ENCODE peak calls at places on chromosome 1, in five cellular contexts. X is dorsolateral prefrontal cortex, W is kidney, E is lower lobe of right lung, H is endodermal cell. Z is an unnamed sample.

GRCh38 chr1:113103048-113103447 is 30.1 kb downstream of the LRIG2 start:
- DNase-seq in E (no peak), W (no peak), X (no peak), H (no peak), Z (peak)

GRCh38 chr1:19815801-19816736 is 986 bp upstream of the RNF186 start:
- DNase-seq in W (peak), E (peak), X (no peak), H (no peak), Z (no peak)

GRCh38 chr1:23392125-23392855 is 22.7 kb upstream of the ZNF436 start:
- DNase-seq in E (no peak), X (no peak), W (no peak), H (no peak), Z (no peak)

GRCh38 chr1:78275456-78275855 is 215.3 kb upstream of the PTGFR start:
- DNase-seq in W (no peak), E (no peak), H (no peak), X (no peak), Z (no peak)

GRCh38 chr1:67544921-67545320 is 114.7 kb upstream of the SERBP1 start:
- DNase-seq in X (no peak), W (no peak), E (no peak), H (no peak), Z (peak)

GRCh38 chr1:210093461-210093860 is 139.1 kb upstream of the SERTAD4 start:
- DNase-seq in W (no peak), X (no peak), H (no peak), E (no peak), Z (no peak)

GRCh38 chr1:6489799-6490180 is 1.7 kb downstream of the PLEKHG5 start:
- DNase-seq in W (no peak), E (peak), X (peak), H (peak), Z (peak)

GRCh38 chr1:202890392-202890791 is 1.4 kb upstream of the RABIF start:
- DNase-seq in W (no peak), H (no peak), E (no peak), X (no peak), Z (no peak)

GRCh38 chr1:2553871-2554620 is 2.1 kb upstream of the TNFRSF14 start:
- DNase-seq in H (no peak), E (no peak), W (no peak), X (no peak), Z (no peak)

GRCh38 chr1:2554621-2555387 is 1.4 kb upstream of the TNFRSF14 start:
- DNase-seq in W (no peak), X (no peak), E (no peak), H (peak), Z (no peak)

GRCh38 chr1:2555634-2556276 is 416 bp upstream of the TNFRSF14 start:
- DNase-seq in X (no peak), W (peak), H (no peak), E (peak), Z (no peak)

GRCh38 chr1:2548068-2548589 is 8.0 kb upstream of the TNFRSF14 start:
- DNase-seq in X (peak), H (peak), E (peak), W (peak), Z (peak)

GRCh38 chr1:2552189-2552588 is 4.0 kb upstream of the TNFRSF14 start:
- DNase-seq in W (no peak), X (no peak), H (no peak), E (no peak), Z (no peak)
- TF ChIP-seq CTCF in W (no peak), X (no peak), H (no peak), E (no peak), Z (no peak)

DNA sequence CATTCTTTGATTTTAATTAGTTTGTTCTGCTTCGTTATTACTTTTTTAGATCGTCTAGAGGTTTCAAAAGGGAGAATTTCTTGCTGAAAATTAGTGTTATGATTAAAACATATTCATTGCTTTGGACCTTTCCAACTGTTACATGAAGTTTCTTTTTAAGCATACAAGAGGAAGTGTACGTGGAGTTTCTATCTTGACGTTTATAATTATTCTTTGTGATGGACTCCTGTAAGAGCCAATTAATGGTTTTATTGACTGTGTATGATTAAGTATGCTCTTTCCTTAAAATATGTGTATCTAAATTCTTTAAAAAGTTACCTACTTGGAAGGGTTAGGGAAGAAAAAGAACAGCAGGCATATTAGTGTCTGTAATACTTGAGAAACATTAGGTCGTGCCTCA is 37.8 kb downstream of the SPEN start:
- DNase-seq in W (no peak), H (no peak), E (no peak), X (no peak), Z (no peak)
- H3K4me3 ChIP-seq in W (peak), H (no peak), E (peak), X (peak), Z (no peak)

GRCh38 chr1:91402023-91402422 is 2.6 kb downstream of the HFM1 start:
- DNase-seq in X (no peak), H (no peak), E (no peak), W (no peak), Z (peak)

GRCh38 chr1:91404151-91405012 is at the start of gene HFM1:
- DNase-seq in W (peak), E (peak), H (peak), X (peak), Z (peak)

DNA sequence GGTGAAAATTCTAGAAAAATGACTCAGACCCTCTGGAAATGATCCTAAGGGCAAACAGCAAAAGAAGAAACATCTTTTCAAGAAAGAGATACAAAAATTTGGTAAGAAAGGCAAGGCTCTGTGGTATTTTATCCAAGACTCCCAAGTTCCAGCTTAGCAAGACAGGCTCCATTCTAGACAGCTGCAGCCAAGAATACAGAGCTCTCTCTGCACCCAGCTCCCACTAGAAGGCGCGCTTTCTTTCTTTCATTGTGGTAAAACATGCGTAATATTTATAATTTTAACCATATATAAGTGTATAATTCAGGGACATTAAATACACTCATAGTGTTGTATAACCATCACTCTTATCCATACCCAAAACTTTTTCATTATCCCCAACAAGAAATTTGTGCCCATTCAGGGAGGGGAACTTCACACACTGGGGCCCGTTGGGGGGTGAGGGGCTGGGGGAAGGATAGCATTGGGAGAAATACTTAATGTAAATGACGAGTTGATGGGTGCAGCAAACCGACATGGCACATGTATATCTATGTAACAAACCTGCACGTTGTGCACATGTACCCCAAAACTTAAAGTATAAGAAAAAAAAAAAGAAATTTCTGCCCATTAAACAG is 2.2 kb upstream of the HFM1 start:
- DNase-seq in H (no peak), W (no peak), X (no peak), E (no peak), Z (peak)
- TF ChIP-seq CTCF in H (peak), W (no peak), X (no peak), E (no peak), Z (peak)

GRCh38 chr1:2232255-2232915 is 4.3 kb downstream of the SKI start:
- DNase-seq in W (peak), X (peak), H (no peak), E (peak), Z (no peak)
- H3K4me3 ChIP-seq in W (peak), X (peak), H (peak), E (peak), Z (peak)

DNA sequence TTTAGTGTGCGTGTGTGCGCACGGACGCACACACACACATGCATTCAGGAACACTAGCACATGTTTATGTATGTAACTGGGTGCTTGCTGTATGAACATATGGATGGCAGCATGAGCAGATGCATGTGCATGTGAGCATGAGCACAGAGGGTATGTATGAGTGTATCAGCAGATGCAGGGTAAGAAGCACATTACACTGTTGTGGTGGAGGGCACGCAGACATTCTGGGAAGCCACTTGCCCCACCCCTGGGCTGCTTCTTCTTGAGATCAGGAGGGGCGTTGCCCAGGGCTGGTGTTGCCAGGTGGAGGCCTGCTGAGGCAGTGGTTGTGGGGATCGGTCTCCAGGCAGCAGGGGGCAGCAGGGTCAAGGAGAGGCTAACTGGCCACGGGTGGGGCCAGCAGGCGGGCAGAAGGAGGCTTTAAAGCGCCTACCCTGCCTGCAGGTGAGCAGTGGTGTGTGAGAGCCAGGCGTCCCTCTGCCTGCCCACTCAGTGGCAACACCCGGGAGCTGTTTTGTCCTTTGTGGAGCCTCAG is 3.9 kb upstream of the P3R3URF start:
- DNase-seq in W (peak), X (no peak), E (peak), H (peak), Z (peak)
- TF ChIP-seq CTCF in W (peak), X (peak), E (peak), H (peak), Z (peak)

GRCh38 chr1:156524985-156525590 is 24.5 kb upstream of the MEF2D start:
- DNase-seq in W (no peak), H (no peak), E (no peak), X (no peak), Z (no peak)
- H3K4me3 ChIP-seq in W (no peak), H (no peak), E (no peak), X (no peak), Z (no peak)

GRCh38 chr1:32240140-32240951 is 6.7 kb upstream of the FAM167B start:
- DNase-seq in W (peak), H (peak), E (peak), X (peak), Z (peak)
- TF ChIP-seq CTCF in W (peak), H (peak), E (peak), X (peak), Z (no peak)

Z was measured in epithelial cell of esophagus.